ENCODE peak calls at places on chromosome 11, in seven cellular contexts. R is psoas muscle, E is skeletal muscle cell, J is activated gamma-delta T cell, Q is MM.1S, G is sciatic nerve, P is neural crest cell. X is an unnamed sample.

GRCh38 chr11:120940297-120940847 is 83.5 kb upstream of the TBCEL start:
- DNase-seq in R (no peak), E (no peak), J (no peak), Q (no peak), G (no peak), P (no peak), X (no peak)

GRCh38 chr11:94175545-94175944 is 46.9 kb downstream of the PANX1 start:
- DNase-seq in R (no peak), E (peak), J (no peak), Q (no peak), G (no peak), P (no peak), X (peak)

GRCh38 chr11:27055065-27055682 is 14.6 kb downstream of the BBOX1 start:
- DNase-seq in R (no peak), E (peak), J (no peak), Q (no peak), G (no peak), P (no peak), X (no peak)

GRCh38 chr11:126111458-126112116 is 48.9 kb upstream of the CDON start:
- DNase-seq in R (no peak), E (no peak), J (no peak), Q (no peak), G (no peak), P (no peak), X (no peak)

GRCh38 chr11:32137263-32137662 is 46.4 kb downstream of the RCN1 start:
- DNase-seq in R (no peak), E (peak), J (no peak), Q (no peak), G (no peak), P (no peak), X (no peak)

GRCh38 chr11:22656128-22656527 is 10.3 kb upstream of the GAS2 start:
- DNase-seq in R (no peak), E (no peak), J (no peak), Q (no peak), G (no peak), P (no peak), X (no peak)

GRCh38 chr11:73298233-73298632 is 9.8 kb upstream of the ARHGEF17 start:
- DNase-seq in R (no peak), E (no peak), J (no peak), Q (no peak), G (no peak), P (no peak), X (no peak)

GRCh38 chr11:132988381-132988780 is 543.9 kb downstream of the OPCML start:
- DNase-seq in R (no peak), E (no peak), J (no peak), Q (no peak), G (no peak), P (no peak), X (peak)

GRCh38 chr11:127130321-127130720 is 129.8 kb upstream of the KIRREL3 start:
- DNase-seq in R (no peak), E (no peak), J (no peak), Q (no peak), G (no peak), P (no peak), X (no peak)

GRCh38 chr11:250740-251299 is 14.0 kb downstream of the PSMD13 start:
- DNase-seq in R (peak), E (peak), J (no peak), Q (peak), G (peak), P (peak), X (no peak)

GRCh38 chr11:82315093-82315492 is 418.6 kb downstream of the FAM181B start:
- DNase-seq in R (no peak), E (no peak), J (no peak), Q (no peak), G (no peak), P (peak), X (no peak)

GRCh38 chr11:12089473-12089872 is 20.9 kb upstream of the MICAL2 start:
- DNase-seq in R (no peak), E (no peak), J (no peak), Q (no peak), G (no peak), P (no peak), X (no peak)

GRCh38 chr11:90134420-90135003 is at the start of gene NAALAD2:
- DNase-seq in R (peak), E (peak), J (no peak), Q (peak), G (peak), P (peak), X (no peak)

GRCh38 chr11:91947215-91947614 is 277.4 kb upstream of the FAT3 start:
- DNase-seq in R (no peak), E (peak), J (no peak), Q (peak), G (no peak), P (no peak), X (no peak)

GRCh38 chr11:74844072-74844471 is 95.4 kb downstream of the RNF169 start:
- DNase-seq in R (no peak), E (no peak), J (no peak), Q (no peak), G (no peak), P (no peak), X (peak)

GRCh38 chr11:253886-254270 is 17.1 kb downstream of the PSMD13 start:
- DNase-seq in R (no peak), E (no peak), J (no peak), Q (no peak), G (no peak), P (no peak), X (no peak)

X was measured in esophagus muscularis mucosa.